ENCODE peak calls at places on chromosomes 12 and 14, in ten cellular contexts. J is GM13976; X is hypothalamus; G is GM23248; B is activated gamma-delta T cell; C is naive thymus-derived CD4-positive, alpha-beta T cell; Y is pancreas; O is anterior cingulate cortex; U is fibroblast of lung; I is KBM-7. S is an unnamed sample.

GRCh38 chr12:52391618-52392002 is 6.2 kb upstream of the KRT84 start:
- DNase-seq in J (no peak), X (peak; percentile 40), G (peak; percentile 38), B (no peak), C (no peak), Y (peak; percentile 16), O (peak; percentile 75), U (no peak), I (no peak), S (peak; percentile 91)

GRCh38 chr12:82671673-82672195 is 15.0 kb upstream of the TMTC2 start:
- DNase-seq in J (no peak), X (no peak), G (no peak), B (no peak), C (no peak), Y (no peak), O (no peak), U (no peak), I (no peak), S (no peak)

GRCh38 chr12:80001562-80001961 is 66.7 kb upstream of the PPP1R12A start:
- DNase-seq in J (no peak), X (no peak), G (no peak), B (no peak), C (no peak), Y (no peak), O (no peak), U (no peak), I (no peak), S (no peak)

GRCh38 chr12:127677537-127678131 is 589.3 kb upstream of the TMEM132C start:
- DNase-seq in J (peak; percentile 54), X (peak; percentile 62), G (peak; percentile 84), B (no peak), C (peak; percentile 6), Y (peak; percentile 29), O (peak; percentile 33), U (peak; percentile 63), I (peak; percentile 56), S (peak; percentile 95)

GRCh38 chr12:11836282-11836963 is 186.9 kb downstream of the ETV6 start:
- DNase-seq in J (peak; percentile 78), X (peak; percentile 29), G (no peak), B (no peak), C (no peak), Y (no peak), O (peak; percentile 52), U (no peak), I (peak; percentile 76), S (no peak)

GRCh38 chr12:109016016-109016415 is 4.9 kb downstream of the SVOP start:
- DNase-seq in J (no peak), X (no peak), G (no peak), B (no peak), C (no peak), Y (no peak), O (no peak), U (no peak), I (no peak), S (no peak)

GRCh38 chr14:92897922-92898599 is 24.9 kb upstream of the CHGA start:
- DNase-seq in J (no peak), X (no peak), G (peak; percentile 10), B (no peak), C (no peak), Y (no peak), O (no peak), U (no peak), I (no peak), S (no peak)

GRCh38 chr14:36856095-36856878 is 194.6 kb downstream of the PAX9 start:
- DNase-seq in J (no peak), X (no peak), G (peak; percentile 20), B (no peak), C (no peak), Y (no peak), O (no peak), U (no peak), I (no peak), S (no peak)

GRCh38 chr12:9673404-9674225 is 4.1 kb downstream of the CLEC2D start:
- DNase-seq in J (peak; percentile 30), X (peak; percentile 8), G (peak; percentile 89), B (no peak), C (peak; percentile 49), Y (no peak), O (no peak), U (peak; percentile 92), I (peak; percentile 80), S (no peak)

GRCh38 chr14:96676161-96676560 is 121.0 kb upstream of the VRK1 start:
- DNase-seq in J (no peak), X (no peak), G (peak; percentile 41), B (no peak), C (no peak), Y (no peak), O (no peak), U (no peak), I (no peak), S (no peak)

GRCh38 chr14:34301107-34301734 is 160.8 kb downstream of the SPTSSA start:
- DNase-seq in J (peak; percentile 65), X (peak; percentile 6), G (peak; percentile 65), B (no peak), C (no peak), Y (no peak), O (no peak), U (peak; percentile 48), I (peak; percentile 63), S (no peak)

GRCh38 chr12:96226801-96227348 is 32.7 kb downstream of the ELK3 start:
- DNase-seq in J (no peak), X (no peak), G (no peak), B (no peak), C (no peak), Y (no peak), O (no peak), U (no peak), I (no peak), S (no peak)

GRCh38 chr14:90513151-90514014 is 116.6 kb downstream of the CALM1 start:
- DNase-seq in J (no peak), X (peak; percentile 93), G (peak; percentile 39), B (no peak), C (no peak), Y (peak; percentile 93), O (peak; percentile 99), U (peak; percentile 54), I (no peak), S (peak; percentile 94)

GRCh38 chr12:6667559-6668210 is 4.8 kb upstream of the ING4 start:
- DNase-seq in J (no peak), X (no peak), G (peak; percentile 3), B (no peak), C (no peak), Y (no peak), O (no peak), U (no peak), I (no peak), S (peak; percentile 17)

GRCh38 chr14:102891556-102891955 is 30.9 kb upstream of the AMN start:
- DNase-seq in J (no peak), X (no peak), G (peak; percentile 84), B (no peak), C (no peak), Y (no peak), O (no peak), U (peak; percentile 77), I (no peak), S (no peak)

GRCh38 chr12:13234045-13234641 is 37.6 kb downstream of the EMP1 start:
- DNase-seq in J (peak; percentile 27), X (no peak), G (peak; percentile 77), B (no peak), C (peak; percentile 20), Y (no peak), O (no peak), U (peak; percentile 76), I (peak; percentile 67), S (no peak)

GRCh38 chr14:78227466-78228077 is 57.4 kb downstream of the NRXN3 start:
- DNase-seq in J (no peak), X (no peak), G (peak; percentile 33), B (no peak), C (no peak), Y (no peak), O (no peak), U (no peak), I (no peak), S (peak; percentile 17)

GRCh38 chr12:29051221-29051620 is 97.9 kb upstream of the FAR2 start:
- DNase-seq in J (no peak), X (no peak), G (peak; percentile 21), B (no peak), C (no peak), Y (no peak), O (no peak), U (peak; percentile 49), I (no peak), S (no peak)

GRCh38 chr12:29731556-29731955 is 52.2 kb downstream of the TMTC1 start:
- DNase-seq in J (no peak), X (no peak), G (no peak), B (no peak), C (no peak), Y (no peak), O (no peak), U (no peak), I (no peak), S (no peak)

GRCh38 chr14:91021991-91022621 is 38.3 kb downstream of the RPS6KA5 start:
- DNase-seq in J (no peak), X (no peak), G (peak; percentile 6), B (no peak), C (no peak), Y (no peak), O (no peak), U (no peak), I (no peak), S (no peak)

GRCh38 chr12:130981156-130981789 is 27.6 kb downstream of the ADGRD1 start:
- DNase-seq in J (no peak), X (no peak), G (no peak), B (no peak), C (no peak), Y (no peak), O (no peak), U (peak; percentile 3), I (peak; percentile 69), S (no peak)

GRCh38 chr14:52238682-52239081 is 28.8 kb upstream of the PTGDR start:
- DNase-seq in J (no peak), X (no peak), G (no peak), B (no peak), C (no peak), Y (no peak), O (no peak), U (no peak), I (no peak), S (no peak)

GRCh38 chr12:85057370-85057963 is 21.3 kb downstream of the LRRIQ1 start:
- DNase-seq in J (peak; percentile 13), X (no peak), G (peak; percentile 51), B (no peak), C (no peak), Y (peak; percentile 6), O (no peak), U (peak; percentile 62), I (peak; percentile 35), S (no peak)

GRCh38 chr12:125533434-125534029 is 468.3 kb downstream of the AACS start:
- DNase-seq in J (peak; percentile 72), X (peak; percentile 65), G (peak; percentile 10), B (no peak), C (no peak), Y (no peak), O (peak; percentile 24), U (no peak), I (peak; percentile 41), S (peak; percentile 71)

GRCh38 chr12:19129486-19130223 is at the start of gene PLEKHA5:
- DNase-seq in J (peak; percentile 49), X (peak; percentile 77), G (peak; percentile 90), B (no peak), C (peak; percentile 18), Y (peak; percentile 77), O (peak; percentile 71), U (peak; percentile 64), I (peak; percentile 59), S (peak; percentile 59)

GRCh38 chr12:24561411-24561871 is 387.5 kb downstream of the BCAT1 start:
- DNase-seq in J (no peak), X (peak; percentile 41), G (peak; percentile 36), B (no peak), C (no peak), Y (no peak), O (peak; percentile 39), U (peak; percentile 71), I (no peak), S (no peak)